ENCODE peak calls at places on chromosomes 16 and 17, in four cellular contexts. One of them, this sample, is unnamed.

GRCh38 chr16:49469323-49469670 is 95.7 kb downstream of the C16orf78 start:
- DNase-seq in IMR-90: no peak
- DNase-seq in body of pancreas: no peak
- DNase-seq in A549: no peak
- DNase-seq in this sample: no peak

GRCh38 chr16:90022209-90023077 is 3.2 kb upstream of the DBNDD1 start:
- DNase-seq in A549: peak; percentile 90
- DNase-seq in body of pancreas: peak; percentile 94
- DNase-seq in IMR-90: peak; percentile 82
- DNase-seq in this sample: peak; percentile 97

GRCh38 chr16:66682271-66682670 is 14.3 kb downstream of the CMTM4 start:
- DNase-seq in IMR-90: no peak
- DNase-seq in A549: no peak
- DNase-seq in body of pancreas: no peak
- DNase-seq in this sample: no peak

GRCh38 chr17:41777157-41777578 is 9.3 kb downstream of the JUP start:
- DNase-seq in body of pancreas: peak; percentile 38
- DNase-seq in IMR-90: no peak
- DNase-seq in A549: peak; percentile 77
- DNase-seq in this sample: no peak

GRCh38 chr17:81966343-81967243 is 5.6 kb upstream of the NOTUM start:
- DNase-seq in A549: no peak
- DNase-seq in IMR-90: peak; percentile 24
- DNase-seq in body of pancreas: no peak
- DNase-seq in this sample: no peak

GRCh38 chr17:40190197-40191021 is 13.1 kb downstream of the RAPGEFL1 start:
- DNase-seq in IMR-90: no peak
- DNase-seq in body of pancreas: no peak
- DNase-seq in A549: peak; percentile 87
- DNase-seq in this sample: no peak

GRCh38 chr17:13594762-13595697 is 6.7 kb downstream of the HS3ST3A1 start:
- DNase-seq in A549: peak; percentile 67
- DNase-seq in body of pancreas: peak; percentile 76
- DNase-seq in IMR-90: peak; percentile 89
- DNase-seq in this sample: peak; percentile 91

GRCh38 chr16:88643546-88643932 is 5.2 kb downstream of the IL17C start:
- DNase-seq in A549: no peak
- DNase-seq in body of pancreas: no peak
- DNase-seq in IMR-90: no peak
- DNase-seq in this sample: no peak

GRCh38 chr17:55238931-55239297 is 25.8 kb upstream of the HLF start:
- DNase-seq in IMR-90: no peak
- DNase-seq in A549: peak; percentile 49
- DNase-seq in body of pancreas: peak; percentile 16
- DNase-seq in this sample: no peak

GRCh38 chr16:49755291-49755611 is 100.7 kb downstream of the ZNF423 start:
- DNase-seq in IMR-90: peak; percentile 12
- DNase-seq in body of pancreas: no peak
- DNase-seq in A549: peak; percentile 62
- DNase-seq in this sample: no peak

GRCh38 chr16:85601730-85602401 is 11.3 kb upstream of the GSE1 start:
- DNase-seq in body of pancreas: peak; percentile 55
- DNase-seq in A549: no peak
- DNase-seq in IMR-90: peak; percentile 24
- DNase-seq in this sample: no peak

GRCh38 chr16:70800798-70801480 is at the start of gene VAC14:
- DNase-seq in body of pancreas: peak; percentile 98
- DNase-seq in A549: peak; percentile 89
- DNase-seq in IMR-90: peak; percentile 79
- DNase-seq in this sample: peak; percentile 99
- TF ChIP-seq POLR2A in body of pancreas: no peak
- TF ChIP-seq POLR2A in A549: peak; percentile 84
- TF ChIP-seq POLR2A in IMR-90: peak; percentile 79
- TF ChIP-seq POLR2A in this sample: no peak

GRCh38 chr17:78933025-78933958 is 8.1 kb upstream of the TIMP2 start:
- DNase-seq in IMR-90: peak; percentile 99
- DNase-seq in body of pancreas: peak; percentile 40
- DNase-seq in A549: peak; percentile 99
- DNase-seq in this sample: peak; percentile 92
- TF ChIP-seq POLR2A in IMR-90: peak; percentile 47
- TF ChIP-seq POLR2A in body of pancreas: no peak
- TF ChIP-seq POLR2A in A549: no peak
- TF ChIP-seq POLR2A in this sample: no peak

GRCh38 chr17:29862127-29862526 is 67.9 kb downstream of the SSH2 start:
- DNase-seq in body of pancreas: no peak
- DNase-seq in A549: no peak
- DNase-seq in IMR-90: no peak
- DNase-seq in this sample: no peak

GRCh38 chr17:29870836-29871430 is 59.1 kb downstream of the SSH2 start:
- DNase-seq in IMR-90: no peak
- DNase-seq in body of pancreas: no peak
- DNase-seq in A549: no peak
- DNase-seq in this sample: no peak

GRCh38 chr17:29866746-29867404 is 63.2 kb downstream of the SSH2 start:
- DNase-seq in IMR-90: no peak
- DNase-seq in A549: no peak
- DNase-seq in body of pancreas: no peak
- DNase-seq in this sample: no peak

GRCh38 chr17:29862951-29863350 is 67.1 kb downstream of the SSH2 start:
- DNase-seq in A549: no peak
- DNase-seq in body of pancreas: no peak
- DNase-seq in IMR-90: no peak
- DNase-seq in this sample: no peak

GRCh38 chr17:29867643-29868181 is 62.3 kb downstream of the SSH2 start:
- DNase-seq in body of pancreas: no peak
- DNase-seq in A549: no peak
- DNase-seq in IMR-90: no peak
- DNase-seq in this sample: no peak
- TF ChIP-seq POLR2A in body of pancreas: no peak
- TF ChIP-seq POLR2A in A549: no peak
- TF ChIP-seq POLR2A in IMR-90: no peak
- TF ChIP-seq POLR2A in this sample: no peak

GRCh38 chr17:50560185-50560824 is at the start of gene CACNA1G:
- DNase-seq in body of pancreas: peak; percentile 85
- DNase-seq in IMR-90: peak; percentile 70
- DNase-seq in A549: peak; percentile 99
- DNase-seq in this sample: peak; percentile 98
- TF ChIP-seq POLR2A in body of pancreas: no peak
- TF ChIP-seq POLR2A in IMR-90: no peak
- TF ChIP-seq POLR2A in A549: peak; percentile 49
- TF ChIP-seq POLR2A in this sample: no peak

GRCh38 chr16:21301168-21301894 is 23.2 kb upstream of the CRYM start:
- DNase-seq in A549: peak; percentile 91
- DNase-seq in body of pancreas: peak; percentile 75
- DNase-seq in IMR-90: peak; percentile 61
- DNase-seq in this sample: peak; percentile 97
- TF ChIP-seq POLR2A in A549: peak; percentile 58
- TF ChIP-seq POLR2A in body of pancreas: peak; percentile 29
- TF ChIP-seq POLR2A in IMR-90: peak; percentile 38
- TF ChIP-seq POLR2A in this sample: no peak

GRCh38 chr17:9813166-9813565 is 8.7 kb downstream of the GSG1L2 start:
- DNase-seq in A549: no peak
- DNase-seq in body of pancreas: no peak
- DNase-seq in IMR-90: no peak
- DNase-seq in this sample: no peak
- TF ChIP-seq POLR2A in A549: no peak
- TF ChIP-seq POLR2A in body of pancreas: no peak
- TF ChIP-seq POLR2A in IMR-90: no peak
- TF ChIP-seq POLR2A in this sample: no peak

This sample was measured in lower leg skin.